ENCODE peak calls at places on chromosomes 1 and 21, in ten cellular contexts. Z is AG10803; R is ovary; E is psoas muscle; U is SJCRH30; L is NCI-H1105 treated with DMSO at 0.1 percent for 48 hours; O is activated T-helper 1 cell treated with anti-CD3 and anti-CD28 coated beads, Interleukin-2, amount 50 U/mL, for 16 hours; W is head of caudate nucleus; P is NCI-H1930; C is neuronal stem cell. K is an unnamed sample.

GRCh38 chr1:228337031-228337564 is 69.5 kb downstream of the TRIM11 start:
- DNase-seq in C (no peak), O (no peak), L (no peak), P (no peak), E (peak; percentile 52), Z (no peak), W (no peak), R (peak; percentile 6), U (peak; percentile 2), K (no peak)

GRCh38 chr21:44900559-44901251 is 20.0 kb downstream of the ITGB2 start:
- DNase-seq in P (no peak), W (no peak), E (no peak), C (no peak), Z (no peak), O (no peak), L (no peak), U (no peak), R (no peak), K (no peak)

GRCh38 chr1:186722711-186723309 is 42.6 kb upstream of the PTGS2 start:
- DNase-seq in O (no peak), C (peak; percentile 6), Z (peak; percentile 39), R (no peak), P (no peak), E (no peak), W (no peak), L (no peak), U (peak; percentile 16), K (no peak)

GRCh38 chr1:233256191-233256590 is 39.3 kb downstream of the PCNX2 start:
- DNase-seq in E (no peak), Z (peak; percentile 33), O (no peak), R (no peak), U (no peak), L (no peak), W (no peak), C (no peak), P (no peak), K (no peak)

GRCh38 chr21:26389971-26390641 is 183.0 kb downstream of the CYYR1 start:
- DNase-seq in W (no peak), Z (peak; percentile 80), L (no peak), U (peak; percentile 80), O (no peak), P (no peak), C (no peak), R (no peak), E (no peak), K (no peak)

GRCh38 chr1:6911229-6911941 is 126.1 kb downstream of the CAMTA1 start:
- DNase-seq in E (no peak), U (no peak), Z (no peak), P (no peak), W (no peak), L (no peak), R (no peak), O (no peak), C (no peak), K (no peak)

GRCh38 chr1:16092097-16092922 is 18.9 kb upstream of the FAM131C start:
- DNase-seq in U (no peak), W (no peak), R (no peak), P (no peak), O (no peak), Z (no peak), L (no peak), E (no peak), C (no peak), K (no peak)

GRCh38 chr1:175572932-175573871 is 170.2 kb downstream of the TNR start:
- DNase-seq in E (no peak), C (no peak), R (no peak), Z (no peak), P (no peak), U (no peak), O (no peak), W (peak; percentile 18), L (peak; percentile 97), K (no peak)

GRCh38 chr1:11026052-11026451 is 13.6 kb downstream of the TARDBP start:
- DNase-seq in U (no peak), R (no peak), O (no peak), P (no peak), C (no peak), Z (peak; percentile 20), W (no peak), E (no peak), L (peak; percentile 7), K (no peak)

GRCh38 chr1:44985747-44986359 is 542 bp downstream of the EIF2B3 start:
- DNase-seq in Z (no peak), R (no peak), C (no peak), W (no peak), O (no peak), L (no peak), E (no peak), P (no peak), U (no peak), K (no peak)

GRCh38 chr1:70429219-70429618 is 18.2 kb downstream of the CTH start:
- DNase-seq in W (no peak), E (no peak), U (no peak), P (no peak), L (no peak), O (no peak), R (no peak), C (no peak), Z (no peak), K (no peak)

GRCh38 chr1:167002354-167002753 is 13.3 kb downstream of the MAEL start:
- DNase-seq in U (no peak), Z (no peak), E (no peak), C (no peak), L (no peak), R (no peak), W (no peak), O (no peak), P (no peak), K (no peak)

GRCh38 chr1:30419246-30419720 is 304.1 kb downstream of the MATN1 start:
- DNase-seq in C (no peak), P (no peak), R (peak; percentile 1), Z (no peak), W (no peak), O (no peak), L (no peak), U (no peak), E (no peak), K (no peak)

GRCh38 chr1:65827346-65827745 is 34.7 kb downstream of the PDE4B start:
- DNase-seq in W (no peak), E (no peak), U (no peak), C (no peak), O (no peak), R (no peak), L (no peak), Z (peak; percentile 26), P (no peak), K (no peak)

GRCh38 chr21:26806734-26807372 is 38.4 kb downstream of the ADAMTS1 start:
- DNase-seq in C (no peak), O (no peak), W (no peak), U (no peak), Z (no peak), L (no peak), E (no peak), R (no peak), P (no peak), K (peak; percentile 29)

GRCh38 chr1:10210841-10211804 is 753 bp downstream of the KIF1B start:
- DNase-seq in U (peak; percentile 86), O (no peak), E (peak; percentile 98), Z (peak; percentile 98), R (peak; percentile 93), C (peak; percentile 60), W (peak; percentile 94), P (no peak), L (peak; percentile 72), K (peak; percentile 42)

GRCh38 chr1:210677533-210677932 is 348.8 kb downstream of the HHAT start:
- DNase-seq in Z (no peak), O (no peak), R (no peak), C (no peak), W (no peak), E (no peak), L (no peak), P (no peak), U (no peak), K (no peak)

GRCh38 chr1:154992721-154993571 is 440 bp upstream of the LENEP start:
- DNase-seq in P (no peak), W (no peak), L (peak; percentile 7), R (no peak), U (no peak), E (no peak), Z (no peak), C (no peak), O (no peak), K (no peak)

GRCh38 chr1:66050123-66050522 is 257.4 kb downstream of the PDE4B start:
- DNase-seq in L (no peak), W (peak; percentile 17), C (no peak), O (no peak), E (no peak), R (no peak), P (no peak), U (no peak), Z (no peak), K (no peak)

GRCh38 chr1:10546896-10547295 is 72.1 kb downstream of the PEX14 start:
- DNase-seq in R (no peak), P (no peak), C (no peak), U (no peak), W (no peak), L (no peak), O (no peak), Z (no peak), E (no peak), K (no peak)

GRCh38 chr1:59506952-59507351 is 210.1 kb downstream of the FGGY start:
- DNase-seq in R (no peak), W (no peak), L (no peak), C (no peak), O (no peak), E (no peak), U (peak; percentile 35), P (no peak), Z (peak; percentile 80), K (no peak)

GRCh38 chr1:62269439-62269838 is 49.8 kb downstream of the KANK4 start:
- DNase-seq in O (no peak), L (no peak), P (no peak), E (no peak), C (no peak), R (no peak), W (no peak), U (no peak), Z (no peak), K (no peak)

GRCh38 chr1:158019177-158019868 is 25.9 kb downstream of the KIRREL1 start:
- DNase-seq in W (no peak), E (no peak), L (no peak), P (no peak), C (peak; percentile 69), U (peak; percentile 84), R (peak; percentile 58), O (no peak), Z (peak; percentile 95), K (peak; percentile 59)

GRCh38 chr1:222369991-222370910 is 177.7 kb downstream of the HHIPL2 start:
- DNase-seq in U (peak; percentile 84), C (no peak), Z (peak; percentile 81), E (no peak), W (no peak), O (no peak), P (no peak), L (no peak), R (no peak), K (peak; percentile 48)

GRCh38 chr1:239861985-239862384 is 229.7 kb upstream of the FMN2 start:
- DNase-seq in L (no peak), W (no peak), U (no peak), C (no peak), O (no peak), R (no peak), Z (no peak), E (no peak), P (no peak), K (no peak)

GRCh38 chr1:163395767-163396166 is 74.0 kb downstream of the NUF2 start:
- DNase-seq in Z (no peak), P (no peak), R (no peak), C (no peak), W (no peak), E (no peak), O (no peak), U (no peak), L (no peak), K (no peak)

GRCh38 chr1:23727362-23727811 is 15.9 kb upstream of the ELOA start:
- DNase-seq in R (peak; percentile 85), E (peak; percentile 83), P (no peak), O (no peak), Z (peak; percentile 92), C (no peak), U (no peak), W (peak; percentile 14), L (no peak), K (no peak)

GRCh38 chr21:33036430-33037162 is 10.9 kb downstream of the OLIG2 start:
- DNase-seq in P (no peak), W (no peak), R (no peak), L (no peak), O (no peak), Z (peak; percentile 56), E (no peak), C (no peak), U (peak; percentile 47), K (peak; percentile 91)